ENCODE peak calls at places on chromosome 18, in eight cellular contexts. B is astrocyte of the hippocampus; K is effector memory CD4-positive, alpha-beta T cell; G is fibroblast of mammary gland; F is kidney glomerular epithelial cell; X is left colon; I is PC-3; C is stimulated activated CD4-positive, alpha-beta T cell treated with anti-CD3 and anti-CD28 coated beads, Interleukin-12 subunit alpha, Interleukin-12 subunit beta, amount 100 ng/mL, for 48 hours. Y is an unnamed sample.

GRCh38 chr18:27363918-27364317 is 178.8 kb upstream of the CHST9 start:
- DNase-seq in B (peak), K (no peak), G (peak), F (peak), X (no peak), I (peak), C (no peak), Y (no peak)

GRCh38 chr18:45562567-45563479 is 52.5 kb upstream of the SLC14A2 start:
- DNase-seq in B (no peak), K (no peak), G (no peak), F (no peak), X (peak), I (no peak), C (no peak), Y (no peak)

GRCh38 chr18:50967714-50968661 is at the start of gene ELAC1:
- DNase-seq in B (peak), K (peak), G (peak), F (peak), X (peak), I (peak), C (peak), Y (peak)

GRCh38 chr18:34543356-34543755 is 166.7 kb upstream of the DTNA start:
- DNase-seq in B (no peak), K (no peak), G (no peak), F (no peak), X (no peak), I (no peak), C (no peak), Y (no peak)

GRCh38 chr18:73119574-73119973 is 251.8 kb upstream of the NETO1 start:
- DNase-seq in B (no peak), K (no peak), G (no peak), F (no peak), X (no peak), I (no peak), C (no peak), Y (no peak)

GRCh38 chr18:75433098-75433497 is 5.6 kb upstream of the SMIM21 start:
- DNase-seq in B (no peak), K (no peak), G (no peak), F (no peak), X (no peak), I (no peak), C (no peak), Y (no peak)

GRCh38 chr18:46917808-46918600 is 602 bp downstream of the KATNAL2 start:
- DNase-seq in B (no peak), K (peak), G (peak), F (no peak), X (peak), I (peak), C (no peak), Y (peak)

GRCh38 chr18:12053312-12053711 is 40.3 kb upstream of the ANKRD62 start:
- DNase-seq in B (no peak), K (no peak), G (no peak), F (no peak), X (no peak), I (no peak), C (no peak), Y (no peak)

GRCh38 chr18:9726936-9727335 is 18.8 kb downstream of the RAB31 start:
- DNase-seq in B (no peak), K (no peak), G (no peak), F (no peak), X (no peak), I (no peak), C (no peak), Y (no peak)

GRCh38 chr18:27685807-27686412 is 491.0 kb downstream of the CDH2 start:
- DNase-seq in B (peak), K (no peak), G (peak), F (peak), X (no peak), I (peak), C (no peak), Y (peak)

GRCh38 chr18:48913201-48913600 is 37.6 kb downstream of the SMAD7 start:
- DNase-seq in B (no peak), K (peak), G (no peak), F (no peak), X (no peak), I (peak), C (peak), Y (no peak)

GRCh38 chr18:9022397-9023170 is 79.9 kb upstream of the NDUFV2 start:
- DNase-seq in B (no peak), K (no peak), G (peak), F (no peak), X (no peak), I (peak), C (no peak), Y (no peak)

Y was measured in erythroblast.